ENCODE peak calls at places on chromosomes 2 and 18, in eight cellular contexts. One of them, this sample, is unnamed.

GRCh38 chr18:35713545-35713944 is 132.0 kb downstream of the GALNT1 start:
- DNase-seq in left lung: no peak
- DNase-seq in H9: no peak
- DNase-seq in cardiac muscle cell: no peak
- DNase-seq in heart left ventricle: no peak
- DNase-seq in SJSA1: peak; percentile 20
- DNase-seq in effector memory CD4-positive, alpha-beta T cell: no peak
- DNase-seq in brain microvascular endothelial cell: peak; percentile 70
- DNase-seq in this sample: no peak

GRCh38 chr2:29108225-29108624 is 7.0 kb upstream of the CLIP4 start:
- DNase-seq in effector memory CD4-positive, alpha-beta T cell: no peak
- DNase-seq in H9: no peak
- DNase-seq in cardiac muscle cell: no peak
- DNase-seq in heart left ventricle: no peak
- DNase-seq in left lung: no peak
- DNase-seq in brain microvascular endothelial cell: peak; percentile 97
- DNase-seq in SJSA1: peak; percentile 79
- DNase-seq in this sample: no peak

GRCh38 chr2:105789745-105790466 is 45.2 kb downstream of the NCK2 start:
- DNase-seq in effector memory CD4-positive, alpha-beta T cell: peak; percentile 45
- DNase-seq in cardiac muscle cell: no peak
- DNase-seq in left lung: no peak
- DNase-seq in SJSA1: peak; percentile 46
- DNase-seq in heart left ventricle: peak; percentile 60
- DNase-seq in brain microvascular endothelial cell: peak; percentile 40
- DNase-seq in H9: no peak
- DNase-seq in this sample: peak; percentile 61

GRCh38 chr2:84022810-84023431 is 436.2 kb downstream of the SUCLG1 start:
- DNase-seq in cardiac muscle cell: peak; percentile 73
- DNase-seq in effector memory CD4-positive, alpha-beta T cell: no peak
- DNase-seq in SJSA1: peak; percentile 43
- DNase-seq in heart left ventricle: peak; percentile 8
- DNase-seq in left lung: no peak
- DNase-seq in H9: peak; percentile 40
- DNase-seq in brain microvascular endothelial cell: peak; percentile 20
- DNase-seq in this sample: no peak

GRCh38 chr18:51211552-51211951 is 14.1 kb upstream of the MEX3C start:
- DNase-seq in left lung: no peak
- DNase-seq in brain microvascular endothelial cell: peak; percentile 86
- DNase-seq in heart left ventricle: peak; percentile 37
- DNase-seq in SJSA1: peak; percentile 32
- DNase-seq in cardiac muscle cell: no peak
- DNase-seq in effector memory CD4-positive, alpha-beta T cell: no peak
- DNase-seq in H9: no peak
- DNase-seq in this sample: no peak

GRCh38 chr18:40094441-40094840 is 1860.6 kb upstream of the PIK3C3 start:
- DNase-seq in H9: no peak
- DNase-seq in effector memory CD4-positive, alpha-beta T cell: no peak
- DNase-seq in SJSA1: no peak
- DNase-seq in cardiac muscle cell: no peak
- DNase-seq in brain microvascular endothelial cell: peak; percentile 42
- DNase-seq in heart left ventricle: no peak
- DNase-seq in left lung: no peak
- DNase-seq in this sample: no peak

GRCh38 chr2:124913873-124914272 is 888.8 kb downstream of the CNTNAP5 start:
- DNase-seq in H9: no peak
- DNase-seq in effector memory CD4-positive, alpha-beta T cell: no peak
- DNase-seq in brain microvascular endothelial cell: no peak
- DNase-seq in heart left ventricle: no peak
- DNase-seq in left lung: no peak
- DNase-seq in SJSA1: no peak
- DNase-seq in cardiac muscle cell: no peak
- DNase-seq in this sample: no peak

GRCh38 chr2:2687745-2688144 is 356.7 kb upstream of the MYT1L start:
- DNase-seq in heart left ventricle: no peak
- DNase-seq in left lung: no peak
- DNase-seq in H9: no peak
- DNase-seq in cardiac muscle cell: no peak
- DNase-seq in SJSA1: no peak
- DNase-seq in effector memory CD4-positive, alpha-beta T cell: no peak
- DNase-seq in brain microvascular endothelial cell: no peak
- DNase-seq in this sample: no peak

GRCh38 chr2:107094450-107094986 is 208.6 kb upstream of the ST6GAL2 start:
- DNase-seq in cardiac muscle cell: no peak
- DNase-seq in left lung: no peak
- DNase-seq in heart left ventricle: no peak
- DNase-seq in H9: no peak
- DNase-seq in SJSA1: no peak
- DNase-seq in effector memory CD4-positive, alpha-beta T cell: no peak
- DNase-seq in brain microvascular endothelial cell: no peak
- DNase-seq in this sample: no peak

GRCh38 chr2:23685201-23685600 is 241.7 kb downstream of the ATAD2B start:
- DNase-seq in brain microvascular endothelial cell: no peak
- DNase-seq in effector memory CD4-positive, alpha-beta T cell: no peak
- DNase-seq in heart left ventricle: no peak
- DNase-seq in cardiac muscle cell: no peak
- DNase-seq in H9: no peak
- DNase-seq in left lung: peak; percentile 43
- DNase-seq in SJSA1: no peak
- DNase-seq in this sample: no peak

GRCh38 chr2:237510502-237511217 is 23.6 kb downstream of the MLPH start:
- DNase-seq in heart left ventricle: no peak
- DNase-seq in cardiac muscle cell: peak; percentile 13
- DNase-seq in left lung: no peak
- DNase-seq in H9: no peak
- DNase-seq in effector memory CD4-positive, alpha-beta T cell: no peak
- DNase-seq in SJSA1: no peak
- DNase-seq in brain microvascular endothelial cell: no peak
- DNase-seq in this sample: no peak

GRCh38 chr2:237509905-237510304 is 22.9 kb downstream of the MLPH start:
- DNase-seq in SJSA1: no peak
- DNase-seq in left lung: no peak
- DNase-seq in heart left ventricle: no peak
- DNase-seq in brain microvascular endothelial cell: no peak
- DNase-seq in cardiac muscle cell: no peak
- DNase-seq in H9: no peak
- DNase-seq in effector memory CD4-positive, alpha-beta T cell: no peak
- DNase-seq in this sample: no peak

GRCh38 chr2:237507478-237507877 is 20.4 kb downstream of the MLPH start:
- DNase-seq in heart left ventricle: no peak
- DNase-seq in left lung: no peak
- DNase-seq in brain microvascular endothelial cell: no peak
- DNase-seq in H9: no peak
- DNase-seq in SJSA1: no peak
- DNase-seq in cardiac muscle cell: no peak
- DNase-seq in effector memory CD4-positive, alpha-beta T cell: no peak
- DNase-seq in this sample: no peak

GRCh38 chr2:237508361-237508760 is 21.3 kb downstream of the MLPH start:
- DNase-seq in left lung: no peak
- DNase-seq in heart left ventricle: no peak
- DNase-seq in brain microvascular endothelial cell: no peak
- DNase-seq in cardiac muscle cell: no peak
- DNase-seq in effector memory CD4-positive, alpha-beta T cell: no peak
- DNase-seq in H9: no peak
- DNase-seq in SJSA1: no peak
- DNase-seq in this sample: no peak

GRCh38 chr2:237509151-237509550 is 22.1 kb downstream of the MLPH start:
- DNase-seq in left lung: no peak
- DNase-seq in effector memory CD4-positive, alpha-beta T cell: no peak
- DNase-seq in brain microvascular endothelial cell: no peak
- DNase-seq in heart left ventricle: no peak
- DNase-seq in H9: no peak
- DNase-seq in SJSA1: no peak
- DNase-seq in cardiac muscle cell: no peak
- DNase-seq in this sample: no peak
- H3K27ac ChIP-seq in left lung: peak overlapping the region; percentile 63
- H3K27ac ChIP-seq in effector memory CD4-positive, alpha-beta T cell: no peak overlapping the region
- H3K27ac ChIP-seq in brain microvascular endothelial cell: peak overlapping the region; percentile 12
- H3K27ac ChIP-seq in heart left ventricle: no peak overlapping the region
- H3K27ac ChIP-seq in H9: no peak overlapping the region
- H3K27ac ChIP-seq in SJSA1: no peak overlapping the region
- H3K27ac ChIP-seq in cardiac muscle cell: no peak overlapping the region
- H3K27ac ChIP-seq in this sample: no peak overlapping the region

GRCh38 chr2:172250801-172251200 is 148.1 kb upstream of the DLX2 start:
- DNase-seq in left lung: no peak
- DNase-seq in cardiac muscle cell: no peak
- DNase-seq in effector memory CD4-positive, alpha-beta T cell: no peak
- DNase-seq in heart left ventricle: no peak
- DNase-seq in H9: no peak
- DNase-seq in SJSA1: no peak
- DNase-seq in brain microvascular endothelial cell: no peak
- DNase-seq in this sample: no peak

GRCh38 chr2:172249336-172249735 is 146.6 kb upstream of the DLX2 start:
- DNase-seq in heart left ventricle: no peak
- DNase-seq in left lung: no peak
- DNase-seq in effector memory CD4-positive, alpha-beta T cell: no peak
- DNase-seq in brain microvascular endothelial cell: no peak
- DNase-seq in H9: no peak
- DNase-seq in cardiac muscle cell: no peak
- DNase-seq in SJSA1: no peak
- DNase-seq in this sample: no peak

GRCh38 chr2:172252154-172252553 is 149.5 kb upstream of the DLX2 start:
- DNase-seq in cardiac muscle cell: no peak
- DNase-seq in heart left ventricle: peak; percentile 77
- DNase-seq in left lung: no peak
- DNase-seq in brain microvascular endothelial cell: no peak
- DNase-seq in SJSA1: no peak
- DNase-seq in H9: no peak
- DNase-seq in effector memory CD4-positive, alpha-beta T cell: no peak
- DNase-seq in this sample: no peak

GRCh38 chr2:172249986-172250385 is 147.3 kb upstream of the DLX2 start:
- DNase-seq in cardiac muscle cell: no peak
- DNase-seq in brain microvascular endothelial cell: peak; percentile 73
- DNase-seq in H9: no peak
- DNase-seq in effector memory CD4-positive, alpha-beta T cell: no peak
- DNase-seq in SJSA1: peak; percentile 58
- DNase-seq in left lung: no peak
- DNase-seq in heart left ventricle: no peak
- DNase-seq in this sample: no peak

GRCh38 chr2:172251231-172251630 is 148.5 kb upstream of the DLX2 start:
- DNase-seq in brain microvascular endothelial cell: no peak
- DNase-seq in H9: no peak
- DNase-seq in heart left ventricle: no peak
- DNase-seq in effector memory CD4-positive, alpha-beta T cell: no peak
- DNase-seq in cardiac muscle cell: no peak
- DNase-seq in left lung: no peak
- DNase-seq in SJSA1: peak; percentile 75
- DNase-seq in this sample: no peak
- H3K27ac ChIP-seq in brain microvascular endothelial cell: peak overlapping the region; percentile 6
- H3K27ac ChIP-seq in H9: no peak overlapping the region
- H3K27ac ChIP-seq in heart left ventricle: peak overlapping the region; percentile 81
- H3K27ac ChIP-seq in effector memory CD4-positive, alpha-beta T cell: no peak overlapping the region
- H3K27ac ChIP-seq in cardiac muscle cell: no peak overlapping the region
- H3K27ac ChIP-seq in left lung: peak overlapping the region; percentile 5
- H3K27ac ChIP-seq in SJSA1: peak overlapping the region; percentile 89
- H3K27ac ChIP-seq in this sample: no peak overlapping the region

GRCh38 chr2:72759755-72760154 is 66.1 kb downstream of the EXOC6B start:
- DNase-seq in heart left ventricle: no peak
- DNase-seq in brain microvascular endothelial cell: no peak
- DNase-seq in left lung: no peak
- DNase-seq in effector memory CD4-positive, alpha-beta T cell: no peak
- DNase-seq in SJSA1: no peak
- DNase-seq in cardiac muscle cell: no peak
- DNase-seq in H9: no peak
- DNase-seq in this sample: no peak

GRCh38 chr2:72755647-72756423 is 70.0 kb downstream of the EXOC6B start:
- DNase-seq in brain microvascular endothelial cell: no peak
- DNase-seq in cardiac muscle cell: peak; percentile 8
- DNase-seq in heart left ventricle: no peak
- DNase-seq in SJSA1: peak; percentile 13
- DNase-seq in effector memory CD4-positive, alpha-beta T cell: no peak
- DNase-seq in H9: no peak
- DNase-seq in left lung: no peak
- DNase-seq in this sample: no peak

GRCh38 chr2:72762276-72762675 is 63.6 kb downstream of the EXOC6B start:
- DNase-seq in cardiac muscle cell: no peak
- DNase-seq in SJSA1: no peak
- DNase-seq in left lung: no peak
- DNase-seq in effector memory CD4-positive, alpha-beta T cell: no peak
- DNase-seq in H9: no peak
- DNase-seq in brain microvascular endothelial cell: no peak
- DNase-seq in heart left ventricle: no peak
- DNase-seq in this sample: no peak

GRCh38 chr2:72754628-72755320 is 71.1 kb downstream of the EXOC6B start:
- DNase-seq in H9: no peak
- DNase-seq in heart left ventricle: no peak
- DNase-seq in left lung: no peak
- DNase-seq in brain microvascular endothelial cell: no peak
- DNase-seq in cardiac muscle cell: no peak
- DNase-seq in effector memory CD4-positive, alpha-beta T cell: no peak
- DNase-seq in SJSA1: no peak
- DNase-seq in this sample: no peak

DNA sequence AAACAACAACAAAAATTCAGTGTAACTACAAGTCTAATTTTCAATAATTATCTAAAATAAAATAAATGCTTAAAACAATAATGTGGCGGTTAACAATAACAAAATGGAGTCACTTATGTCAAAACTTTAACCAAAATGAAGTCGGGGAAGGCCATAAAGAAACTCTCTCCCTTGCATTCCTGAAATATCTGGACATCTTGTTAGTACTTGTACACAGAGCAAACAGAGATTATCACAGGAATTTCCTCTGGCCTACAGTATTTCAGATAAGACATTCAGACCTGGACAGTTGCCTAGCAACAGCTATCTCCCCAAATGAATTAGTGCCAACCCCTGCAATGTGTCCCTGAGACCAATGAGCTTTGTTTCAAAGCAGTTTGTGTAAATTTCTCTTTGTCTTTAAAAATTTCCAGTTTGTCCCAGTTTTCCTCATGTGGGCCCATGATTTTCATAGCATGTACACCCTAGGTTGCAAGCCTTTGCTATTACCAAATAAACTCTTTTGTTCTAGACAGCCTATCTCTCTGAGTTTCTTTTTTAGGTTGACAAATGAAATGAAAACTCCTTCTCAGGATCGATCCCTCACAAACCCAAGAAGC is 68.6 kb downstream of the EXOC6B start:
- DNase-seq in heart left ventricle: peak; percentile 40
- DNase-seq in left lung: no peak
- DNase-seq in H9: no peak
- DNase-seq in cardiac muscle cell: peak; percentile 93
- DNase-seq in SJSA1: peak; percentile 57
- DNase-seq in effector memory CD4-positive, alpha-beta T cell: no peak
- DNase-seq in brain microvascular endothelial cell: peak; percentile 93
- DNase-seq in this sample: no peak
- H3K27ac ChIP-seq in heart left ventricle: peak overlapping the region; percentile 79
- H3K27ac ChIP-seq in left lung: no peak overlapping the region
- H3K27ac ChIP-seq in H9: no peak overlapping the region
- H3K27ac ChIP-seq in cardiac muscle cell: peak overlapping the region; percentile 93
- H3K27ac ChIP-seq in SJSA1: peak overlapping the region; percentile 33
- H3K27ac ChIP-seq in effector memory CD4-positive, alpha-beta T cell: no peak overlapping the region
- H3K27ac ChIP-seq in brain microvascular endothelial cell: peak overlapping the region; percentile 37
- H3K27ac ChIP-seq in this sample: no peak overlapping the region

DNA sequence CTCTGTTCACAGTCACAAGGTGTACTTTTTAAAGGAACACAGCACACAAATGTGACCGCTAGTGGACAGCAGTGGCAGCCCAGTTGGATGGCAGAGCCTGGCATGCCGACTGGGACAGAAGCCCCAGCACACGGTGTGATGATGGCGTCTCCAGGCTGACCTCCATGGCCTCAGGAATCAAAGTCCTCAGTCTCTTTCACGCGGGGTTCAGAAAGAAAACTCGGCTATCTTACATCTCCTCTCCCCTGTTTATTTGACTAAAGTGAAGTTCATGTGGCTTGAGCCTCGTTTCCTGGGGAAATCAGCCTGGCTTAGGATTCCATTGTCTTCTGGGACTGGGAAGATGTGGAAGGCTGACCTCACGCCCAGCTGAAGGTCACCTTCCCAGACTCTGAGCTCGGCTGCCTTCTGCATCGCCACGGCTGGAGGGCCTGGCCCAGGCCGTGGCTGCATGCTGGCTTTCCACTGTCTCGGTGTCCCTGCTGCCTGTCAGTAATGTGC is 56.1 kb downstream of the ASAP2 start:
- DNase-seq in cardiac muscle cell: peak; percentile 77
- DNase-seq in H9: no peak
- DNase-seq in SJSA1: peak; percentile 61
- DNase-seq in effector memory CD4-positive, alpha-beta T cell: no peak
- DNase-seq in left lung: no peak
- DNase-seq in heart left ventricle: peak; percentile 67
- DNase-seq in brain microvascular endothelial cell: no peak
- DNase-seq in this sample: no peak
- H3K27ac ChIP-seq in cardiac muscle cell: peak overlapping the region; percentile 97
- H3K27ac ChIP-seq in H9: no peak overlapping the region
- H3K27ac ChIP-seq in SJSA1: peak overlapping the region; percentile 38
- H3K27ac ChIP-seq in effector memory CD4-positive, alpha-beta T cell: no peak overlapping the region
- H3K27ac ChIP-seq in left lung: peak overlapping the region; percentile 74
- H3K27ac ChIP-seq in heart left ventricle: peak overlapping the region; percentile 71
- H3K27ac ChIP-seq in brain microvascular endothelial cell: peak overlapping the region; percentile 44
- H3K27ac ChIP-seq in this sample: peak overlapping the region; percentile 83

This sample was measured in tibial artery.